ENCODE peak calls at places on chromosomes 11 and 22, in nine cellular contexts. One of them, this sample, is unnamed.

GRCh38 chr22:33710326-33710725 is 209.9 kb downstream of the LARGE1 start:
- DNase-seq in A549: no peak
- DNase-seq in astrocyte of the spinal cord: no peak
- DNase-seq in upper lobe of right lung: no peak
- DNase-seq in chondrocyte: no peak
- DNase-seq in H9: no peak
- DNase-seq in BJ: no peak
- DNase-seq in cardiac fibroblast: no peak
- DNase-seq in AG04450: no peak
- DNase-seq in this sample: no peak

GRCh38 chr22:28002181-28002700 is 83.2 kb upstream of the PITPNB start:
- DNase-seq in A549: no peak
- DNase-seq in astrocyte of the spinal cord: no peak
- DNase-seq in upper lobe of right lung: no peak
- DNase-seq in chondrocyte: no peak
- DNase-seq in H9: no peak
- DNase-seq in BJ: no peak
- DNase-seq in cardiac fibroblast: no peak
- DNase-seq in AG04450: no peak
- DNase-seq in this sample: no peak

GRCh38 chr11:117664897-117665296 is 132.1 kb downstream of the DSCAML1 start:
- DNase-seq in A549: no peak
- DNase-seq in astrocyte of the spinal cord: no peak
- DNase-seq in upper lobe of right lung: no peak
- DNase-seq in chondrocyte: no peak
- DNase-seq in H9: peak; percentile 47
- DNase-seq in BJ: no peak
- DNase-seq in cardiac fibroblast: no peak
- DNase-seq in AG04450: no peak
- DNase-seq in this sample: no peak

GRCh38 chr11:74009675-74010305 is 905 bp upstream of the UCP3 start:
- DNase-seq in A549: no peak
- DNase-seq in astrocyte of the spinal cord: no peak
- DNase-seq in upper lobe of right lung: no peak
- DNase-seq in chondrocyte: no peak
- DNase-seq in H9: no peak
- DNase-seq in BJ: no peak
- DNase-seq in cardiac fibroblast: no peak
- DNase-seq in AG04450: no peak
- DNase-seq in this sample: no peak

GRCh38 chr11:12085371-12086251 is 24.8 kb upstream of the MICAL2 start:
- DNase-seq in A549: peak; percentile 75
- DNase-seq in astrocyte of the spinal cord: no peak
- DNase-seq in upper lobe of right lung: no peak
- DNase-seq in chondrocyte: no peak
- DNase-seq in H9: no peak
- DNase-seq in BJ: no peak
- DNase-seq in cardiac fibroblast: peak; percentile 62
- DNase-seq in AG04450: no peak
- DNase-seq in this sample: no peak

GRCh38 chr11:100903284-100903683 is 216.2 kb downstream of the ARHGAP42 start:
- DNase-seq in A549: no peak
- DNase-seq in astrocyte of the spinal cord: no peak
- DNase-seq in upper lobe of right lung: no peak
- DNase-seq in chondrocyte: no peak
- DNase-seq in H9: no peak
- DNase-seq in BJ: no peak
- DNase-seq in cardiac fibroblast: peak; percentile 34
- DNase-seq in AG04450: no peak
- DNase-seq in this sample: no peak

GRCh38 chr22:37776639-37777005 is 31.1 kb upstream of the GCAT start:
- DNase-seq in A549: no peak
- DNase-seq in astrocyte of the spinal cord: no peak
- DNase-seq in upper lobe of right lung: no peak
- DNase-seq in chondrocyte: no peak
- DNase-seq in H9: no peak
- DNase-seq in BJ: no peak
- DNase-seq in cardiac fibroblast: no peak
- DNase-seq in AG04450: no peak
- DNase-seq in this sample: no peak

GRCh38 chr11:102438311-102439062 is 14.1 kb downstream of the TMEM123 start:
- DNase-seq in A549: no peak
- DNase-seq in astrocyte of the spinal cord: no peak
- DNase-seq in upper lobe of right lung: peak; percentile 73
- DNase-seq in chondrocyte: no peak
- DNase-seq in H9: no peak
- DNase-seq in BJ: no peak
- DNase-seq in cardiac fibroblast: no peak
- DNase-seq in AG04450: no peak
- DNase-seq in this sample: no peak

GRCh38 chr22:20127869-20128618 is 3.6 kb upstream of the ZDHHC8 start:
- DNase-seq in A549: no peak
- DNase-seq in astrocyte of the spinal cord: no peak
- DNase-seq in upper lobe of right lung: no peak
- DNase-seq in chondrocyte: no peak
- DNase-seq in H9: no peak
- DNase-seq in BJ: no peak
- DNase-seq in cardiac fibroblast: no peak
- DNase-seq in AG04450: no peak
- DNase-seq in this sample: no peak

GRCh38 chr22:20129747-20130014 is 1.9 kb upstream of the ZDHHC8 start:
- DNase-seq in A549: no peak
- DNase-seq in astrocyte of the spinal cord: no peak
- DNase-seq in upper lobe of right lung: no peak
- DNase-seq in chondrocyte: no peak
- DNase-seq in H9: no peak
- DNase-seq in BJ: no peak
- DNase-seq in cardiac fibroblast: no peak
- DNase-seq in AG04450: no peak
- DNase-seq in this sample: no peak

GRCh38 chr22:20130319-20130718 is 1.3 kb upstream of the ZDHHC8 start:
- DNase-seq in A549: no peak
- DNase-seq in astrocyte of the spinal cord: no peak
- DNase-seq in upper lobe of right lung: no peak
- DNase-seq in chondrocyte: no peak
- DNase-seq in H9: no peak
- DNase-seq in BJ: no peak
- DNase-seq in cardiac fibroblast: no peak
- DNase-seq in AG04450: no peak
- DNase-seq in this sample: no peak

GRCh38 chr22:20128619-20128901 is 3.0 kb upstream of the ZDHHC8 start:
- DNase-seq in A549: no peak
- DNase-seq in astrocyte of the spinal cord: no peak
- DNase-seq in upper lobe of right lung: no peak
- DNase-seq in chondrocyte: no peak
- DNase-seq in H9: no peak
- DNase-seq in BJ: no peak
- DNase-seq in cardiac fibroblast: no peak
- DNase-seq in AG04450: no peak
- DNase-seq in this sample: no peak

DNA sequence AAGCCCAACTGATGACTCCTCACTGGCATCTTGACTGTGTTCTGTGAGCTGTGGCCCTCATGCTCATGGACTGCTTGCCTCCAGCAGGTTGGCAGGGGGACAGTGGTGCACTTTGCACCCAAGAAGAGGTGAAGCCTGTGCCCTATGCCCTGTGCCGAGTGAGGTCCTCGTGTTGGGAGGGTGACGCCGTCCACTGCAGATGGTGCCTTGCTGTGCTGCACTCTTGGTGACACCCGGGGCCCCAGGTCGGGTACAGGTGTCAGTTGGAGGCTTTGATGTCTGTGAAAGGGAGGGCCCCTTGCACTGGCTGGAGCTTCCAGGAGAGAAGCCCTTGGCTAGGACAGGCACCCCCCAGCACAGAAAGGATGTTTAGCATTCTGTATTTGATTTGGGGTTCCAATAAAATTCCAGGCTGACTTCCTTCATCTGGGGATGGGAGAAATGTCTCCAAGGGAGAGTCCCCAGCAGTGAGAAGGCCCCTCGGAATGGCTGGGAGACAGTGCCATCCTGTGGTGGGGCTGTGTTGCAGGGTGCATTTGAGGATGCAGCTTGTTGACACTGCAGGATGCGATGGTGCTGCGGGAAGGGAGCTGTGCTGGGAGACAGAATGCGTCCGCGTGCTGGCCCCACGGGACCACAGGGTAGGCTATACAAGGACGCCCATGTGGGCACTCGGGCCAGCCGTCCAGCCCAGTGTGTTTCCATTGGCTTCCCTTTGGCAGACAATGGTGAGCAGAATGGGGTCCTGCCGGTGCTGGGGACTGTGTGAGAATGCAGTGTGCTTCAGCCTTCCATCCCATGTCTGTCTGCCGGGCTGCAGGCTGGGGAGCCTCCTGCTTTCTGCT is 2.5 kb upstream of the ZDHHC8 start:
- DNase-seq in A549: peak; percentile 46
- DNase-seq in astrocyte of the spinal cord: no peak
- DNase-seq in upper lobe of right lung: no peak
- DNase-seq in chondrocyte: no peak
- DNase-seq in H9: peak; percentile 75
- DNase-seq in BJ: no peak
- DNase-seq in cardiac fibroblast: peak; percentile 42
- DNase-seq in AG04450: no peak
- DNase-seq in this sample: no peak
- TF ChIP-seq CTCF in A549: peak; percentile 27
- TF ChIP-seq CTCF in astrocyte of the spinal cord: peak; percentile 44
- TF ChIP-seq CTCF in upper lobe of right lung: peak; percentile 20
- TF ChIP-seq CTCF in chondrocyte: peak; percentile 64
- TF ChIP-seq CTCF in H9: peak; percentile 65
- TF ChIP-seq CTCF in BJ: peak; percentile 55
- TF ChIP-seq CTCF in cardiac fibroblast: peak; percentile 53
- TF ChIP-seq CTCF in AG04450: peak; percentile 39
- TF ChIP-seq CTCF in this sample: peak; percentile 57

GRCh38 chr11:2072551-2073261 is 66.5 kb downstream of the IGF2 start:
- DNase-seq in A549: no peak
- DNase-seq in astrocyte of the spinal cord: peak; percentile 53
- DNase-seq in upper lobe of right lung: peak; percentile 53
- DNase-seq in chondrocyte: no peak
- DNase-seq in H9: no peak
- DNase-seq in BJ: no peak
- DNase-seq in cardiac fibroblast: peak; percentile 65
- DNase-seq in AG04450: no peak
- DNase-seq in this sample: no peak

GRCh38 chr11:2071748-2072385 is 67.3 kb downstream of the IGF2 start:
- DNase-seq in A549: no peak
- DNase-seq in astrocyte of the spinal cord: no peak
- DNase-seq in upper lobe of right lung: peak; percentile 36
- DNase-seq in chondrocyte: no peak
- DNase-seq in H9: no peak
- DNase-seq in BJ: no peak
- DNase-seq in cardiac fibroblast: peak; percentile 9
- DNase-seq in AG04450: no peak
- DNase-seq in this sample: no peak

GRCh38 chr11:2076441-2076840 is 62.7 kb downstream of the IGF2 start:
- DNase-seq in A549: no peak
- DNase-seq in astrocyte of the spinal cord: no peak
- DNase-seq in upper lobe of right lung: no peak
- DNase-seq in chondrocyte: no peak
- DNase-seq in H9: no peak
- DNase-seq in BJ: no peak
- DNase-seq in cardiac fibroblast: no peak
- DNase-seq in AG04450: no peak
- DNase-seq in this sample: no peak

GRCh38 chr11:2077061-2077802 is 62.0 kb downstream of the IGF2 start:
- DNase-seq in A549: peak; percentile 88
- DNase-seq in astrocyte of the spinal cord: peak; percentile 74
- DNase-seq in upper lobe of right lung: no peak
- DNase-seq in chondrocyte: no peak
- DNase-seq in H9: no peak
- DNase-seq in BJ: peak; percentile 33
- DNase-seq in cardiac fibroblast: peak; percentile 89
- DNase-seq in AG04450: no peak
- DNase-seq in this sample: peak; percentile 32

DNA sequence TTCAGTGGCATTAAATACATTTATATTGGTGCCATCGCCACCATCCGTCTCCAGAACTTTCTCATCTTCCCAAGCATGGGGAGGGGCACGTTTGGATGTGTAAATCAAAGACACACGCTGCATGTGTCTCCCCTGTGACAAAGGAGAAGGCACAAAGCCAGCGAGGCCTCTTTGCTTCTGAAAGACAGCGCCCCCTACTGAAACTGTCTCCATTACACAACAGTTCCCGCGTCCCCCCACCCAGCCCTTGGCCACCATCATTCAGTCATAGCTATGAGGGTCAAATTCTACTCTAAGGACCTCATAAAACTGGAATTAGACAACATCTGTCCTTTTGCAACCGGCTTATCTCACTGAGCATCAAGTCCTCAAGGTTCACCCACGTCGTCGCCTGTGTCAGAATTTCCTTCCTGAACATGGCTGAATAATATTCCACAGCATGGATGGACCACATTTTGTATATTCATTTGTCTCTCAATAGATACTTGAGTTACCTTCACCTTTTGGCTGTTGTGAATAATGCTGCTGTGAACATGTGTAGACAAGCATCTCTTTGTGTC is 64.8 kb downstream of the IGF2 start:
- DNase-seq in A549: no peak
- DNase-seq in astrocyte of the spinal cord: no peak
- DNase-seq in upper lobe of right lung: no peak
- DNase-seq in chondrocyte: no peak
- DNase-seq in H9: peak; percentile 61
- DNase-seq in BJ: no peak
- DNase-seq in cardiac fibroblast: no peak
- DNase-seq in AG04450: no peak
- DNase-seq in this sample: no peak
- TF ChIP-seq CTCF in A549: peak; percentile 18
- TF ChIP-seq CTCF in astrocyte of the spinal cord: peak; percentile 24
- TF ChIP-seq CTCF in upper lobe of right lung: no peak
- TF ChIP-seq CTCF in chondrocyte: peak; percentile 51
- TF ChIP-seq CTCF in H9: peak; percentile 83
- TF ChIP-seq CTCF in BJ: peak; percentile 23
- TF ChIP-seq CTCF in cardiac fibroblast: peak; percentile 26
- TF ChIP-seq CTCF in AG04450: no peak
- TF ChIP-seq CTCF in this sample: peak; percentile 36

DNA sequence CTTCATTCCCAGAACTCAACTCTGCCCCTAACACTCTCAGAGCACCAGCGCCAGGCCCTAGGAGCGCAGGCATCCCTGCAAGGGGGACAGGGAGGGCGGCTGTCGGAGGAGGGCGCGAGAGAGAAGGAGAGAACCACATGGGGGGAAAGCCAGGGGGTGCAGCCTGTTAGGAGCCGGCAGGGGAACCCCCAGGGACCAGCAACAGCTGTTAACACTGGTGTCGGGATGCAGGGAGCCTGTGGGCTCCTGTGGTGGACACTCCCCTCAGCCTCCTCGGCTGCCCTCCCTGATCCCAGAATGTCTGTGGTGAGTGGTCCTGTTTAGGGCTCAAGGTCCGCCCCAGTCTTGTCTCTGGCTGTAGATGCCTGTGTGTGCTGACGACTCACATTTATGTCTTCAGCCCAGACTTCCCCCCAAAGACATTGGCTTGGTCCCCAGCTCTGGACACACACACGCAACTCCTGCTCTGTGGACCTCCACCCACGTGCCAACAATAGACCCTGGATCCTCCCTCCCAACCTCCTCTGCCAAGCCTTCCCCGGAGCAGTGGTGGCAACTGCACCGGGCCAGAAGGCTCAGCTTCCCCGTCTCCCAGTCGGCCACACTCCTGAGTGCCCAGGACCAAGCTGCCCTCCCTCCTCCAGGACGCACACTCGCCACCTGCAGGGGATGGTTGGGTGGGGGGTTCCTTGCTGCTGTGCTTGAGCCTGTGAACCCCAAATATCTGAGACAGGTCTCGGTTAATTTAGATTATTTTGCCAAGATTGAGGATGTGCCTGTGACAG is 817 bp upstream of the IFITM5 start:
- DNase-seq in A549: no peak
- DNase-seq in astrocyte of the spinal cord: no peak
- DNase-seq in upper lobe of right lung: peak; percentile 61
- DNase-seq in chondrocyte: peak; percentile 83
- DNase-seq in H9: peak; percentile 79
- DNase-seq in BJ: no peak
- DNase-seq in cardiac fibroblast: no peak
- DNase-seq in AG04450: no peak
- DNase-seq in this sample: no peak
- TF ChIP-seq CTCF in A549: no peak
- TF ChIP-seq CTCF in astrocyte of the spinal cord: no peak
- TF ChIP-seq CTCF in upper lobe of right lung: peak; percentile 15
- TF ChIP-seq CTCF in chondrocyte: no peak
- TF ChIP-seq CTCF in H9: peak; percentile 54
- TF ChIP-seq CTCF in BJ: no peak
- TF ChIP-seq CTCF in cardiac fibroblast: peak; percentile 1
- TF ChIP-seq CTCF in AG04450: peak; percentile 46
- TF ChIP-seq CTCF in this sample: peak; percentile 14

DNA sequence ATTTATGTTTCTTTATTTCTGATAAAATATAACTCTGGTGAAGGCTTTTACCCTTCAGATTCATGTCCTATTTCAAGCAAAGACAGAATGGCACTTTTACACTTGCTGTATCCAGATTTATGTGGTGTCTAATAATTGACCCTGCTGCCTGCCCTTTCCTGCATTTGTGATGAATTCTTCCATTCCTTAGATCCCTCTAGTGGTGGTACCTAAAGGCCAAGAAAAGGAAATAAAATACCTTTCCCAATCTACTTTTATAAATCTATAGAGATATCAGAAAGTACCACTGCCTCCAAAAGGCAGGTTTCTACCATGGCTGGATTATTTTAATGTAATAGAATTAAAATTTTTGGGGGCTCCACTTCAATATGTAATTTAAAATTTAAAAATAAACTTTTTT is 34.2 kb downstream of the CCDC81 start:
- DNase-seq in A549: no peak
- DNase-seq in astrocyte of the spinal cord: no peak
- DNase-seq in upper lobe of right lung: no peak
- DNase-seq in chondrocyte: no peak
- DNase-seq in H9: no peak
- DNase-seq in BJ: no peak
- DNase-seq in cardiac fibroblast: peak; percentile 16
- DNase-seq in AG04450: no peak
- DNase-seq in this sample: no peak
- TF ChIP-seq CTCF in A549: peak; percentile 39
- TF ChIP-seq CTCF in astrocyte of the spinal cord: peak; percentile 50
- TF ChIP-seq CTCF in upper lobe of right lung: no peak
- TF ChIP-seq CTCF in chondrocyte: peak; percentile 60
- TF ChIP-seq CTCF in H9: peak; percentile 57
- TF ChIP-seq CTCF in BJ: peak; percentile 43
- TF ChIP-seq CTCF in cardiac fibroblast: peak; percentile 44
- TF ChIP-seq CTCF in AG04450: peak; percentile 63
- TF ChIP-seq CTCF in this sample: peak; percentile 64

This sample was measured in epithelial cell of proximal tubule.